ENCODE peak calls at places on chromosome 12, in eight cellular contexts. One of them, this sample, is unnamed.

GRCh38 chr12:53227341-53227740 is 4.7 kb downstream of the RARG start:
- DNase-seq in CD4-positive, CD25-positive, alpha-beta regulatory T cell: no peak
- DNase-seq in AG04450: no peak
- DNase-seq in fibroblast of lung: no peak
- DNase-seq in neuronal stem cell: no peak
- DNase-seq in cardiac muscle cell: no peak
- DNase-seq in hepatocyte: no peak
- DNase-seq in effector memory CD4-positive, alpha-beta T cell: no peak
- DNase-seq in this sample: no peak

GRCh38 chr12:26631846-26632245 is 201.1 kb downstream of the ITPR2 start:
- DNase-seq in CD4-positive, CD25-positive, alpha-beta regulatory T cell: no peak
- DNase-seq in AG04450: no peak
- DNase-seq in fibroblast of lung: no peak
- DNase-seq in neuronal stem cell: no peak
- DNase-seq in cardiac muscle cell: no peak
- DNase-seq in hepatocyte: no peak
- DNase-seq in effector memory CD4-positive, alpha-beta T cell: no peak
- DNase-seq in this sample: no peak

GRCh38 chr12:125183187-125184067 is 118.2 kb downstream of the AACS start:
- DNase-seq in CD4-positive, CD25-positive, alpha-beta regulatory T cell: peak
- DNase-seq in AG04450: peak
- DNase-seq in fibroblast of lung: peak
- DNase-seq in neuronal stem cell: peak
- DNase-seq in cardiac muscle cell: peak
- DNase-seq in hepatocyte: peak
- DNase-seq in effector memory CD4-positive, alpha-beta T cell: peak
- DNase-seq in this sample: peak

GRCh38 chr12:991350-992278 is 591 bp downstream of the ERC1 start:
- DNase-seq in CD4-positive, CD25-positive, alpha-beta regulatory T cell: peak
- DNase-seq in AG04450: no peak
- DNase-seq in fibroblast of lung: no peak
- DNase-seq in neuronal stem cell: no peak
- DNase-seq in cardiac muscle cell: no peak
- DNase-seq in hepatocyte: peak
- DNase-seq in effector memory CD4-positive, alpha-beta T cell: peak
- DNase-seq in this sample: no peak

GRCh38 chr12:47080725-47081502 is 1.2 kb upstream of the AMIGO2 start:
- DNase-seq in CD4-positive, CD25-positive, alpha-beta regulatory T cell: peak
- DNase-seq in AG04450: no peak
- DNase-seq in fibroblast of lung: peak
- DNase-seq in neuronal stem cell: no peak
- DNase-seq in cardiac muscle cell: peak
- DNase-seq in hepatocyte: peak
- DNase-seq in effector memory CD4-positive, alpha-beta T cell: peak
- DNase-seq in this sample: no peak

GRCh38 chr12:124565071-124565491 is 2.3 kb downstream of the NCOR2 start:
- DNase-seq in CD4-positive, CD25-positive, alpha-beta regulatory T cell: no peak
- DNase-seq in AG04450: no peak
- DNase-seq in fibroblast of lung: no peak
- DNase-seq in neuronal stem cell: no peak
- DNase-seq in cardiac muscle cell: no peak
- DNase-seq in hepatocyte: no peak
- DNase-seq in effector memory CD4-positive, alpha-beta T cell: no peak
- DNase-seq in this sample: peak

GRCh38 chr12:53300187-53300586 is 692 bp downstream of the MYG1 start:
- DNase-seq in CD4-positive, CD25-positive, alpha-beta regulatory T cell: no peak
- DNase-seq in AG04450: peak
- DNase-seq in fibroblast of lung: peak
- DNase-seq in neuronal stem cell: no peak
- DNase-seq in cardiac muscle cell: peak
- DNase-seq in hepatocyte: no peak
- DNase-seq in effector memory CD4-positive, alpha-beta T cell: no peak
- DNase-seq in this sample: peak

GRCh38 chr12:88579941-88580871 is at the start of gene KITLG:
- DNase-seq in CD4-positive, CD25-positive, alpha-beta regulatory T cell: peak
- DNase-seq in AG04450: peak
- DNase-seq in fibroblast of lung: peak
- DNase-seq in neuronal stem cell: peak
- DNase-seq in cardiac muscle cell: peak
- DNase-seq in hepatocyte: peak
- DNase-seq in effector memory CD4-positive, alpha-beta T cell: no peak
- DNase-seq in this sample: peak

GRCh38 chr12:75047885-75048525 is 161.6 kb downstream of the KCNC2 start:
- DNase-seq in CD4-positive, CD25-positive, alpha-beta regulatory T cell: no peak
- DNase-seq in AG04450: no peak
- DNase-seq in fibroblast of lung: no peak
- DNase-seq in neuronal stem cell: no peak
- DNase-seq in cardiac muscle cell: no peak
- DNase-seq in hepatocyte: no peak
- DNase-seq in effector memory CD4-positive, alpha-beta T cell: no peak
- DNase-seq in this sample: no peak

GRCh38 chr12:47265391-47265790 is 185.6 kb upstream of the AMIGO2 start:
- DNase-seq in CD4-positive, CD25-positive, alpha-beta regulatory T cell: no peak
- DNase-seq in AG04450: no peak
- DNase-seq in fibroblast of lung: no peak
- DNase-seq in neuronal stem cell: no peak
- DNase-seq in cardiac muscle cell: no peak
- DNase-seq in hepatocyte: no peak
- DNase-seq in effector memory CD4-positive, alpha-beta T cell: no peak
- DNase-seq in this sample: no peak

GRCh38 chr12:80261403-80261802 is 162.1 kb downstream of the OTOGL start:
- DNase-seq in CD4-positive, CD25-positive, alpha-beta regulatory T cell: no peak
- DNase-seq in AG04450: no peak
- DNase-seq in fibroblast of lung: no peak
- DNase-seq in neuronal stem cell: no peak
- DNase-seq in cardiac muscle cell: no peak
- DNase-seq in hepatocyte: no peak
- DNase-seq in effector memory CD4-positive, alpha-beta T cell: no peak
- DNase-seq in this sample: no peak

GRCh38 chr12:46187023-46187422 is 81.8 kb downstream of the SLC38A1 start:
- DNase-seq in CD4-positive, CD25-positive, alpha-beta regulatory T cell: no peak
- DNase-seq in AG04450: peak
- DNase-seq in fibroblast of lung: peak
- DNase-seq in neuronal stem cell: no peak
- DNase-seq in cardiac muscle cell: no peak
- DNase-seq in hepatocyte: no peak
- DNase-seq in effector memory CD4-positive, alpha-beta T cell: no peak
- DNase-seq in this sample: no peak

DNA sequence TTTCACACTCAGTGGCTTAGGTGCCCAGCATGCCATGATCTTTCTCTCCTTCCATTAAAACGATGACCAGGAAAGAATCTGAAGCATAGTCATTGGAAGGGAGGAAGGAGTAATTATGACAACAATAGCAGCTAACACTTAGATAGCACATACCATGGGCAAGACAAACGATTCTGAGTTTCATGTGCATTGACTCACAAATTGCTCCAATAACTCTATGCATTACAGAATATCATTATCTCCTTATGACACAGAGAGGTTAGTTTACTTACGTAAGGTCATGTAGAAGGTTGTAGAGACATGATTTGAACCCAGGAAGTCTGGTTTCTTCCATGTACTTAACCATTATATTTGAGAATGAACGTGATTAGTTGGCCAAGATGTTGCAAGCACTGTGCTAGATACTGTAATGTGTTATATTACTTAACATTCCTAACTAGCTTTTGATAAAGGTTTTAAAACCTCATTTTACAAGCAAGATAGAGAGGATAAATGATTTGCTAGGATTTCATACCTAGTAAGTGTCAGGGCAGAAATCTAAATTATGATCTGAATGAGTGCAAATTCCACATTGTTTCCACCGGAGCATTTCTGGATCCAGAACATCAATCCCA is 162.4 kb downstream of the CAND1 start:
- DNase-seq in CD4-positive, CD25-positive, alpha-beta regulatory T cell: no peak
- DNase-seq in AG04450: no peak
- DNase-seq in fibroblast of lung: no peak
- DNase-seq in neuronal stem cell: no peak
- DNase-seq in cardiac muscle cell: no peak
- DNase-seq in hepatocyte: no peak
- DNase-seq in effector memory CD4-positive, alpha-beta T cell: no peak
- DNase-seq in this sample: no peak
- H3K27ac ChIP-seq in CD4-positive, CD25-positive, alpha-beta regulatory T cell: no peak
- H3K27ac ChIP-seq in AG04450: no peak
- H3K27ac ChIP-seq in fibroblast of lung: no peak
- H3K27ac ChIP-seq in neuronal stem cell: no peak
- H3K27ac ChIP-seq in cardiac muscle cell: no peak
- H3K27ac ChIP-seq in hepatocyte: peak
- H3K27ac ChIP-seq in effector memory CD4-positive, alpha-beta T cell: no peak
- H3K27ac ChIP-seq in this sample: no peak

DNA sequence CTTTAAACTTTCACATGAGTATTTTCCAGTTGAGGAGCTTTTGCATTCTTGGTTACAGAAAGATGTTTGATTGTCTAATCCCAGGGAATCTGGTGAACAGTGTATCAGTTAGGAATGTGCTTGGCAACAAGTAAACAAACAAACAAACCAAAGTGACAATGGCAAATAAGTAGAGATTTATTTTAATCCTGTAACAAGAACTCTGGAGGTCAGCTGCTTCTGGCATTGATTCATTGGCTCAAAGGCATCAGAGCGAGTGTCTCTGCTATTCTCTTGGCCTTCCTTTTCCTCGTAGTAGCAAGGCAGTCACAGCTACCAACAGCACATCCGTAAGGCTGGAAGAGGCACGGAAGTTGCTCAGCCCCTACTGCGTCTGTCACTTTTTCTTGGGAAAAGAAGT is 37.2 kb downstream of the CRADD start:
- DNase-seq in CD4-positive, CD25-positive, alpha-beta regulatory T cell: no peak
- DNase-seq in AG04450: no peak
- DNase-seq in fibroblast of lung: no peak
- DNase-seq in neuronal stem cell: peak
- DNase-seq in cardiac muscle cell: no peak
- DNase-seq in hepatocyte: no peak
- DNase-seq in effector memory CD4-positive, alpha-beta T cell: no peak
- DNase-seq in this sample: no peak
- H3K27ac ChIP-seq in CD4-positive, CD25-positive, alpha-beta regulatory T cell: no peak
- H3K27ac ChIP-seq in AG04450: no peak
- H3K27ac ChIP-seq in fibroblast of lung: no peak
- H3K27ac ChIP-seq in neuronal stem cell: no peak
- H3K27ac ChIP-seq in cardiac muscle cell: no peak
- H3K27ac ChIP-seq in hepatocyte: no peak
- H3K27ac ChIP-seq in effector memory CD4-positive, alpha-beta T cell: no peak
- H3K27ac ChIP-seq in this sample: peak

GRCh38 chr12:96571101-96571862 is 81.9 kb downstream of the CFAP54 start:
- DNase-seq in CD4-positive, CD25-positive, alpha-beta regulatory T cell: peak
- DNase-seq in AG04450: no peak
- DNase-seq in fibroblast of lung: no peak
- DNase-seq in neuronal stem cell: no peak
- DNase-seq in cardiac muscle cell: no peak
- DNase-seq in hepatocyte: no peak
- DNase-seq in effector memory CD4-positive, alpha-beta T cell: no peak
- DNase-seq in this sample: no peak
- H3K27ac ChIP-seq in CD4-positive, CD25-positive, alpha-beta regulatory T cell: no peak
- H3K27ac ChIP-seq in AG04450: no peak
- H3K27ac ChIP-seq in fibroblast of lung: no peak
- H3K27ac ChIP-seq in neuronal stem cell: no peak
- H3K27ac ChIP-seq in cardiac muscle cell: no peak
- H3K27ac ChIP-seq in hepatocyte: no peak
- H3K27ac ChIP-seq in effector memory CD4-positive, alpha-beta T cell: no peak
- H3K27ac ChIP-seq in this sample: no peak

DNA sequence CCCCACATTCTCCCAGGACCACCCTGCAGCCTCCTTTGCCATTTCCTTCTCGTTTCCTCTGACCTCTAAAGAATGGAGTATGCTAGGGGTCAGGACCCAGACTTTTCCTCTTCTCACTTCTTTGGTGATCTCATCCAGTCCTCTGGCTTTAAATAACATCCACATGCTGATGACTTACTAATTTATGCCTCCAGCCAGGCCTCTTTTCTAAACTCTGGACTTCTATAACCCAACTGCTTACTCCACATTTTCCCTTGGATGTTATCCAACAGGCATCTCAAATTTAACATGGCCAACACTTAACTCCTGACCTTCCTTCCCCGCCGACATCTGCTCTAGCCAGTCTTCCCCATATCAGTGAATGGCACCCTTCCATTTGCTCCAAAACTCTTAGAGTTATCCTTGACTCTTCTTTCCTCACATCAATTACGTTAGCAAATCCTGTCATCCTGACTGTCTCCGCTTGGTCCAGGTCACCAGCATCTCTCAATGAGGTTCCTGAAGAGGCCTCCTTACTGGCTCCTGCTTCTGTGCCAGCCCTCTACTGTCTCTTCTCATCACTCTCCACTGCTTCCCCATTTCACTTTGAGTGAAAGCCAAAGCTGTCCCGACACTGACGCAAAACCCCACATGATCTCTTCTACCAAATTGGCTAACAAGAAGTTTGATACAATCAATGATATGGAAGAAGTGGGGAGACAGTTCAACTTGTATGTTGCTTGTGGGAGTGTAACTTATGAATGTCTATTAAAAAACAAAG is 42.7 kb downstream of the TMBIM6 start:
- DNase-seq in CD4-positive, CD25-positive, alpha-beta regulatory T cell: no peak
- DNase-seq in AG04450: peak
- DNase-seq in fibroblast of lung: peak
- DNase-seq in neuronal stem cell: no peak
- DNase-seq in cardiac muscle cell: no peak
- DNase-seq in hepatocyte: peak
- DNase-seq in effector memory CD4-positive, alpha-beta T cell: no peak
- DNase-seq in this sample: no peak
- H3K27ac ChIP-seq in CD4-positive, CD25-positive, alpha-beta regulatory T cell: no peak
- H3K27ac ChIP-seq in AG04450: peak
- H3K27ac ChIP-seq in fibroblast of lung: peak
- H3K27ac ChIP-seq in neuronal stem cell: no peak
- H3K27ac ChIP-seq in cardiac muscle cell: no peak
- H3K27ac ChIP-seq in hepatocyte: peak
- H3K27ac ChIP-seq in effector memory CD4-positive, alpha-beta T cell: no peak
- H3K27ac ChIP-seq in this sample: no peak

GRCh38 chr12:49868449-49868848 is 25.5 kb upstream of the BCDIN3D start:
- DNase-seq in CD4-positive, CD25-positive, alpha-beta regulatory T cell: no peak
- DNase-seq in AG04450: no peak
- DNase-seq in fibroblast of lung: no peak
- DNase-seq in neuronal stem cell: no peak
- DNase-seq in cardiac muscle cell: no peak
- DNase-seq in hepatocyte: no peak
- DNase-seq in effector memory CD4-positive, alpha-beta T cell: no peak
- DNase-seq in this sample: no peak
- H3K27ac ChIP-seq in CD4-positive, CD25-positive, alpha-beta regulatory T cell: no peak
- H3K27ac ChIP-seq in AG04450: peak
- H3K27ac ChIP-seq in fibroblast of lung: peak
- H3K27ac ChIP-seq in neuronal stem cell: no peak
- H3K27ac ChIP-seq in cardiac muscle cell: peak
- H3K27ac ChIP-seq in hepatocyte: peak
- H3K27ac ChIP-seq in effector memory CD4-positive, alpha-beta T cell: no peak
- H3K27ac ChIP-seq in this sample: peak

GRCh38 chr12:51850081-51850932 is 1.8 kb upstream of the FIGNL2 start:
- DNase-seq in CD4-positive, CD25-positive, alpha-beta regulatory T cell: no peak
- DNase-seq in AG04450: no peak
- DNase-seq in fibroblast of lung: no peak
- DNase-seq in neuronal stem cell: no peak
- DNase-seq in cardiac muscle cell: no peak
- DNase-seq in hepatocyte: no peak
- DNase-seq in effector memory CD4-positive, alpha-beta T cell: no peak
- DNase-seq in this sample: no peak
- H3K27ac ChIP-seq in CD4-positive, CD25-positive, alpha-beta regulatory T cell: no peak
- H3K27ac ChIP-seq in AG04450: no peak
- H3K27ac ChIP-seq in fibroblast of lung: no peak
- H3K27ac ChIP-seq in neuronal stem cell: no peak
- H3K27ac ChIP-seq in cardiac muscle cell: no peak
- H3K27ac ChIP-seq in hepatocyte: no peak
- H3K27ac ChIP-seq in effector memory CD4-positive, alpha-beta T cell: no peak
- H3K27ac ChIP-seq in this sample: no peak

This sample was measured in caudate nucleus.